ENCODE peak calls at places on chromosome 20, in five cellular contexts. One of them, this sample, is unnamed.

GRCh38 chr20:52049001-52049731 is 142.4 kb downstream of the ZFP64 start:
- DNase-seq in H9: peak; percentile 68
- DNase-seq in H1: no peak
- DNase-seq in mesenchymal stem cell: peak; percentile 56
- DNase-seq in IMR-90: peak; percentile 27
- DNase-seq in this sample: peak; percentile 53

GRCh38 chr20:59939879-59940128 is 301 bp downstream of the PPP1R3D start:
- DNase-seq in H9: no peak
- DNase-seq in H1: no peak
- DNase-seq in mesenchymal stem cell: no peak
- DNase-seq in IMR-90: peak; percentile 4
- DNase-seq in this sample: no peak

GRCh38 chr20:5002077-5002413 is 735 bp upstream of the SLC23A2 start:
- DNase-seq in H9: peak; percentile 81
- DNase-seq in H1: no peak
- DNase-seq in mesenchymal stem cell: no peak
- DNase-seq in IMR-90: no peak
- DNase-seq in this sample: no peak

GRCh38 chr20:34013532-34013931 is 19.8 kb downstream of the RALY start:
- DNase-seq in H9: no peak
- DNase-seq in H1: no peak
- DNase-seq in mesenchymal stem cell: no peak
- DNase-seq in IMR-90: no peak
- DNase-seq in this sample: no peak

GRCh38 chr20:15918631-15919030 is 654.6 kb downstream of the KIF16B start:
- DNase-seq in H9: no peak
- DNase-seq in H1: no peak
- DNase-seq in mesenchymal stem cell: no peak
- DNase-seq in IMR-90: no peak
- DNase-seq in this sample: no peak

GRCh38 chr20:21101453-21102251 is 4.5 kb downstream of the LINC00237 start:
- DNase-seq in H9: peak; percentile 75
- DNase-seq in H1: no peak
- DNase-seq in mesenchymal stem cell: no peak
- DNase-seq in IMR-90: no peak
- DNase-seq in this sample: no peak

GRCh38 chr20:18805881-18806280 is 7.7 kb upstream of the SCP2D1 start:
- DNase-seq in H9: no peak
- DNase-seq in H1: no peak
- DNase-seq in mesenchymal stem cell: peak; percentile 29
- DNase-seq in IMR-90: peak; percentile 41
- DNase-seq in this sample: no peak

GRCh38 chr20:11850901-11851300 is 66.8 kb upstream of the BTBD3 start:
- DNase-seq in H9: no peak
- DNase-seq in H1: no peak
- DNase-seq in mesenchymal stem cell: peak; percentile 73
- DNase-seq in IMR-90: peak; percentile 68
- DNase-seq in this sample: no peak

GRCh38 chr20:64038579-64039292 is 2.8 kb downstream of the C20orf204 start:
- DNase-seq in H9: peak; percentile 89
- DNase-seq in H1: no peak
- DNase-seq in mesenchymal stem cell: peak; percentile 74
- DNase-seq in IMR-90: peak; percentile 67
- DNase-seq in this sample: peak; percentile 60

GRCh38 chr20:56859039-56859750 is 230.1 kb downstream of the TFAP2C start:
- DNase-seq in H9: no peak
- DNase-seq in H1: no peak
- DNase-seq in mesenchymal stem cell: no peak
- DNase-seq in IMR-90: no peak
- DNase-seq in this sample: no peak

GRCh38 chr20:61520761-61521460 is 268.9 kb downstream of the CDH4 start:
- DNase-seq in H9: no peak
- DNase-seq in H1: no peak
- DNase-seq in mesenchymal stem cell: peak; percentile 89
- DNase-seq in IMR-90: peak; percentile 89
- DNase-seq in this sample: no peak

GRCh38 chr20:36932476-36933426 is 18.8 kb downstream of the SAMHD1 start:
- DNase-seq in H9: no peak
- DNase-seq in H1: no peak
- DNase-seq in mesenchymal stem cell: peak; percentile 81
- DNase-seq in IMR-90: peak; percentile 59
- DNase-seq in this sample: no peak

GRCh38 chr20:20824924-20825584 is 112.6 kb upstream of the RALGAPA2 start:
- DNase-seq in H9: peak; percentile 71
- DNase-seq in H1: no peak
- DNase-seq in mesenchymal stem cell: no peak
- DNase-seq in IMR-90: peak; percentile 2
- DNase-seq in this sample: peak; percentile 61

GRCh38 chr20:15042723-15043122 is 705.3 kb upstream of the FLRT3 start:
- DNase-seq in H9: no peak
- DNase-seq in H1: no peak
- DNase-seq in mesenchymal stem cell: no peak
- DNase-seq in IMR-90: no peak
- DNase-seq in this sample: no peak

GRCh38 chr20:18647777-18648176 is 59.9 kb downstream of the DTD1 start:
- DNase-seq in H9: no peak
- DNase-seq in H1: no peak
- DNase-seq in mesenchymal stem cell: no peak
- DNase-seq in IMR-90: no peak
- DNase-seq in this sample: no peak

GRCh38 chr20:36359668-36360406 is 53.7 kb downstream of the DLGAP4 start:
- DNase-seq in H9: no peak
- DNase-seq in H1: no peak
- DNase-seq in mesenchymal stem cell: no peak
- DNase-seq in IMR-90: no peak
- DNase-seq in this sample: no peak

GRCh38 chr20:20663841-20664240 is 48.6 kb downstream of the RALGAPA2 start:
- DNase-seq in H9: no peak
- DNase-seq in H1: no peak
- DNase-seq in mesenchymal stem cell: no peak
- DNase-seq in IMR-90: no peak
- DNase-seq in this sample: no peak

GRCh38 chr20:36145877-36146707 is 8.4 kb upstream of the EPB41L1 start:
- DNase-seq in H9: no peak
- DNase-seq in H1: no peak
- DNase-seq in mesenchymal stem cell: no peak
- DNase-seq in IMR-90: peak; percentile 44
- DNase-seq in this sample: no peak

GRCh38 chr20:8635048-8635572 is 433.8 kb upstream of the PLCB4 start:
- DNase-seq in H9: no peak
- DNase-seq in H1: no peak
- DNase-seq in mesenchymal stem cell: no peak
- DNase-seq in IMR-90: no peak
- DNase-seq in this sample: no peak

GRCh38 chr20:50342638-50343102 is 152.0 kb downstream of the CEBPB start:
- DNase-seq in H9: no peak
- DNase-seq in H1: no peak
- DNase-seq in mesenchymal stem cell: no peak
- DNase-seq in IMR-90: no peak
- DNase-seq in this sample: no peak
- H3K14ac ChIP-seq in H9: no peak overlapping the region
- H3K14ac ChIP-seq in H1: no peak overlapping the region
- H3K14ac ChIP-seq in mesenchymal stem cell: no peak overlapping the region
- H3K14ac ChIP-seq in IMR-90: no peak overlapping the region
- H3K14ac ChIP-seq in this sample: no peak overlapping the region

GRCh38 chr20:23363257-23363649 is 1.3 kb downstream of the GZF1 start:
- DNase-seq in H9: no peak
- DNase-seq in H1: no peak
- DNase-seq in mesenchymal stem cell: no peak
- DNase-seq in IMR-90: no peak
- DNase-seq in this sample: no peak

GRCh38 chr20:23362392-23363256 is 642 bp downstream of the GZF1 start:
- DNase-seq in H9: no peak
- DNase-seq in H1: no peak
- DNase-seq in mesenchymal stem cell: peak; percentile 67
- DNase-seq in IMR-90: peak; percentile 28
- DNase-seq in this sample: no peak

GRCh38 chr20:23361108-23361650 is 803 bp upstream of the GZF1 start:
- DNase-seq in H9: no peak
- DNase-seq in H1: no peak
- DNase-seq in mesenchymal stem cell: peak; percentile 78
- DNase-seq in IMR-90: peak; percentile 24
- DNase-seq in this sample: no peak

GRCh38 chr20:23358923-23359572 is 2.9 kb upstream of the GZF1 start:
- DNase-seq in H9: no peak
- DNase-seq in H1: no peak
- DNase-seq in mesenchymal stem cell: no peak
- DNase-seq in IMR-90: no peak
- DNase-seq in this sample: no peak

DNA sequence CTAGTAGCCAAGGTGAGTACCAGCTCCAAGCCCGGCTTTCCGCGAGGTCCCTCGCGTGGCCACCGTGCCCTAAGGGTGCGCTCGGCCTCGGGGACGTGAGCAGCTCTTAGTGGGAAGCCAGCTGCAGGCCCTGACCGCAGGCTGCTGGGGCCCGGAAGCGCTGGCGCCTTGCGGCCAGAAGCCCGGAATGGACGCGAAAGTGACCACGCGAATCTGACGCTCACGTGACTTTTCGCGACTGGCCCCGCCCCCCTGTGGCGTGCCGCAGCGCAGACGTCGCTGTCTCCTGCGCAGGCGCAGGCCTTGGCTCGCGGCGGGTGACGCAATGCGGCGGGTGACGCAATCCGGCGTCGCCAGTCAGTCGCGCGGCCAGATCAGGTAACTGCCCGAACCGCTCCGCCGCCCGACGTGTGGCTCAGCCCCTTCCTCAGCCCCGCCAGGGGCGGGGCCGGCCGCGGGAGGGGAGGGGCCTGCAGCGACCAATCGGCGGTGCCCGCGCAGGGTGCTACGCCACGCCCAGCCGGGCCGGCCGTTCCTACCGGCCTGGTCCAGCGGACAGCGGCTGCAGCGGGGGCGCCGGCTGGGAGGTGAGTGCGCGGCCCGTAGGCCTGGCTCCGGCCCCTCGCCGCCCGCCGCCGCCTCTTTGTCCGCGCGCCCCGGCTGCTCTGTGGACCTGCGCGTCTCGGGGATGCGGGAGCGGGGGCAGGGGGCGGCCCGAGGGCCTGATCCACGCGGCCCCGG is at the start of gene GZF1:
- DNase-seq in H9: peak; percentile 99
- DNase-seq in H1: peak; percentile 95
- DNase-seq in mesenchymal stem cell: peak; percentile 98
- DNase-seq in IMR-90: peak; percentile 97
- DNase-seq in this sample: peak; percentile 98
- H4K91ac ChIP-seq in H9: peak within 1 kb of the TSS; percentile 21
- H4K91ac ChIP-seq in H1: peak within 1 kb of the TSS; percentile 86
- H4K91ac ChIP-seq in mesenchymal stem cell: peak within 1 kb of the TSS; percentile 97
- H4K91ac ChIP-seq in IMR-90: peak within 1 kb of the TSS; percentile 90
- H4K91ac ChIP-seq in this sample: no peak within 1 kb of the TSS

GRCh38 chr20:10231290-10231689 is 12.7 kb downstream of the SNAP25 start:
- DNase-seq in H9: no peak
- DNase-seq in H1: no peak
- DNase-seq in mesenchymal stem cell: no peak
- DNase-seq in IMR-90: no peak
- DNase-seq in this sample: no peak

GRCh38 chr20:10221022-10221421 is 2.4 kb downstream of the SNAP25 start:
- DNase-seq in H9: no peak
- DNase-seq in H1: no peak
- DNase-seq in mesenchymal stem cell: no peak
- DNase-seq in IMR-90: no peak
- DNase-seq in this sample: no peak

GRCh38 chr20:10228330-10228729 is 9.7 kb downstream of the SNAP25 start:
- DNase-seq in H9: no peak
- DNase-seq in H1: no peak
- DNase-seq in mesenchymal stem cell: no peak
- DNase-seq in IMR-90: no peak
- DNase-seq in this sample: no peak

GRCh38 chr20:10219993-10220750 is 1.5 kb downstream of the SNAP25 start:
- DNase-seq in H9: no peak
- DNase-seq in H1: no peak
- DNase-seq in mesenchymal stem cell: no peak
- DNase-seq in IMR-90: no peak
- DNase-seq in this sample: no peak

DNA sequence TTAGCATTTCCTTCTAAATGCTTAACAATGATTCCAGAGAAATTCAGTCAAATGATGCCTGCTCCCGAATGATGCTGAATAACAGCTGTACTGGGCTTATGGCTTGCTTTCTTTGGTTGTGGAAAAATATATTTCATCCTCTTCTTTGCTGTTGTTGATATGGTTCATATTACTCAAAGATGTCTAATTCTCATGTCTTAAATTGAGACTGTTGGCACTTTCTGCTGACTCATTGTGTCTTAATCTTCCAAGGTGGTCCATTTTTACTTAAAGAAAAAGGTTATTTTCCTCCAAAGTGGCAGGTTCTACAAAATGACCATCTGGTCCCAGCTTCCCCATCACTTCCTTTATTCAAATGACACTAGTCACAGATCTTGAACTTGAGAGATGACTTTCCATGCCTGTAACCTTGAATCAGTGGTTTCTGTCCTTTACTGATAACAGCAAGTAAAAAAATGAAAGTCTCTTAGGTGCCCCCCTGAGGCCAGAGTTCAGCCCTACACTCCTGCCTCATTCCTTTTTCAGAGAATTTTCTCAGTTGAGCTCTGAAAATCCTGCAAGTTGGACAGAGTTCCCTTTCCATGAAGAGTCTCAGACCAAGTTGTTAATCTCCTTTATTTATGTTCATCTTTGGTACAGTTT is 6.9 kb downstream of the SNAP25 start:
- DNase-seq in H9: no peak
- DNase-seq in H1: no peak
- DNase-seq in mesenchymal stem cell: no peak
- DNase-seq in IMR-90: no peak
- DNase-seq in this sample: no peak
- H2BK15ac ChIP-seq in H9: no peak overlapping the region
- H2BK15ac ChIP-seq in H1: no peak overlapping the region
- H2BK15ac ChIP-seq in mesenchymal stem cell: no peak overlapping the region
- H2BK15ac ChIP-seq in IMR-90: no peak overlapping the region
- H2BK15ac ChIP-seq in this sample: no peak overlapping the region

GRCh38 chr20:62623488-62624324 is 18.6 kb upstream of the SLCO4A1 start:
- DNase-seq in H9: peak; percentile 93
- DNase-seq in H1: no peak
- DNase-seq in mesenchymal stem cell: peak; percentile 95
- DNase-seq in IMR-90: peak; percentile 68
- DNase-seq in this sample: peak; percentile 60

GRCh38 chr20:62625516-62625915 is 16.8 kb upstream of the SLCO4A1 start:
- DNase-seq in H9: no peak
- DNase-seq in H1: no peak
- DNase-seq in mesenchymal stem cell: no peak
- DNase-seq in IMR-90: no peak
- DNase-seq in this sample: no peak

GRCh38 chr20:62622877-62623487 is 19.3 kb upstream of the SLCO4A1 start:
- DNase-seq in H9: no peak
- DNase-seq in H1: no peak
- DNase-seq in mesenchymal stem cell: no peak
- DNase-seq in IMR-90: no peak
- DNase-seq in this sample: no peak

GRCh38 chr20:62624719-62625455 is 17.4 kb upstream of the SLCO4A1 start:
- DNase-seq in H9: no peak
- DNase-seq in H1: no peak
- DNase-seq in mesenchymal stem cell: no peak
- DNase-seq in IMR-90: no peak
- DNase-seq in this sample: no peak

DNA sequence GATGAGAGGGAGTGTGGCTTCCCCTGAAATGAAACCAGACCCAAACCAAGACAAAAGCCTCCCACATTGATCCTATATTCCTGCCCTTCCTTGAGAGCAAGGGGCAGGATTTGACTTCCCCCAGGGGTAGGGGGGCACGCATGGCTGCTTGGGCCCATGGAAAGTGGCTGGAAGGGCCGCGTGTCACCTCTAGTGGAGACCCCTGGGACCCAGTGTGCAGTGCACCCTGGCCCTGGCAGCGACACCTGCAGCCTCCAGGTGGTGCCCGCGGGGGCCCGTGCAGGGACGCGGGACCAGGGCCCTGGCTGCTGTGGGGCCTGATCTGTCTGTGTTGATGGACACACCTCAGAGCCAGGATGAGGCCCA is 18.0 kb upstream of the SLCO4A1 start:
- DNase-seq in H9: no peak
- DNase-seq in H1: no peak
- DNase-seq in mesenchymal stem cell: no peak
- DNase-seq in IMR-90: no peak
- DNase-seq in this sample: no peak
- H3K14ac ChIP-seq in H9: no peak overlapping the region
- H3K14ac ChIP-seq in H1: no peak overlapping the region
- H3K14ac ChIP-seq in mesenchymal stem cell: no peak overlapping the region
- H3K14ac ChIP-seq in IMR-90: no peak overlapping the region
- H3K14ac ChIP-seq in this sample: no peak overlapping the region

This sample was measured in neuronal stem cell.